ENCODE peak calls at places on chromosomes 5 and 9, in seven cellular contexts. T, M, E, B, L, U and Q are unnamed samples.

GRCh38 chr5:174945853-174946252 is 221.5 kb downstream of the MSX2 start:
- DNase-seq in B (no peak), M (no peak), T (no peak), E (no peak), U (no peak), L (no peak), Q (no peak)

GRCh38 chr9:71911908-71912325 is 478 bp downstream of the C9orf85 start:
- DNase-seq in M (no peak), L (peak), T (no peak), B (no peak), E (no peak), U (peak), Q (no peak)

GRCh38 chr9:133978226-133979123 is 13.6 kb downstream of the VAV2 start:
- DNase-seq in U (no peak), M (no peak), T (no peak), B (no peak), E (no peak), L (no peak), Q (no peak)

GRCh38 chr5:153782589-153783238 is 256.0 kb downstream of the FAM114A2 start:
- DNase-seq in M (no peak), E (peak), U (peak), L (peak), B (no peak), T (no peak), Q (peak)

GRCh38 chr5:154191467-154192261 is 1.1 kb downstream of the GALNT10 start:
- DNase-seq in B (no peak), M (no peak), T (no peak), L (peak), U (peak), E (no peak), Q (no peak)

GRCh38 chr9:106892632-106893031 is 29.7 kb downstream of the ZNF462 start:
- DNase-seq in L (peak), T (peak), E (peak), M (no peak), U (peak), B (peak), Q (peak)

GRCh38 chr9:72442212-72442607 is 77.2 kb upstream of the ZFAND5 start:
- DNase-seq in L (peak), T (no peak), B (peak), E (peak), U (peak), M (no peak), Q (peak)

GRCh38 chr5:102628449-102629175 is 126.5 kb upstream of the PAM start:
- DNase-seq in B (no peak), M (no peak), U (peak), T (no peak), E (no peak), L (peak), Q (peak)

GRCh38 chr5:68182534-68182933 is 33.0 kb upstream of the PIK3R1 start:
- DNase-seq in M (no peak), U (no peak), T (no peak), B (no peak), E (no peak), L (no peak), Q (no peak)

GRCh38 chr5:154358410-154359221 is 87.2 kb upstream of the SAP30L start:
- DNase-seq in L (peak), T (no peak), B (no peak), E (no peak), M (no peak), U (no peak), Q (no peak)

GRCh38 chr9:123419721-123420559 is 63.9 kb downstream of the CRB2 start:
- DNase-seq in E (peak), M (no peak), T (no peak), B (no peak), U (no peak), L (no peak), Q (no peak)

GRCh38 chr9:112505083-112505482 is 18.5 kb downstream of the KIAA1958 start:
- DNase-seq in L (no peak), U (no peak), M (no peak), T (no peak), B (no peak), E (no peak), Q (no peak)

GRCh38 chr5:73022480-73023169 is 66.8 kb downstream of the FCHO2 start:
- DNase-seq in L (no peak), M (no peak), E (no peak), U (peak), B (no peak), T (no peak), Q (no peak)

GRCh38 chr5:73998496-73998895 is 372.5 kb downstream of the ARHGEF28 start:
- DNase-seq in B (no peak), L (peak), E (no peak), U (peak), M (no peak), T (no peak), Q (peak)

GRCh38 chr9:121786543-121786948 is 135.1 kb downstream of the DAB2IP start:
- DNase-seq in B (no peak), L (no peak), M (no peak), T (no peak), U (no peak), E (peak), Q (no peak)

GRCh38 chr5:148107608-148108007 is 43.8 kb downstream of the SPINK5 start:
- DNase-seq in L (no peak), U (no peak), M (peak), T (no peak), E (no peak), B (no peak), Q (no peak)

GRCh38 chr5:69046375-69046957 is 47.3 kb upstream of the SLC30A5 start:
- DNase-seq in L (no peak), M (peak), U (peak), B (no peak), T (no peak), E (no peak), Q (no peak)

GRCh38 chr9:127197861-127198430 is 66.6 kb upstream of the GARNL3 start:
- DNase-seq in M (no peak), B (peak), L (no peak), E (no peak), U (no peak), T (no peak), Q (no peak)

GRCh38 chr9:124475158-124475867 is 25.1 kb downstream of the ADGRD2 start:
- DNase-seq in B (no peak), M (no peak), U (no peak), L (no peak), T (no peak), E (peak), Q (no peak)

GRCh38 chr9:92980085-92980745 is 32.9 kb downstream of the FGD3 start:
- DNase-seq in M (peak), L (no peak), E (no peak), U (no peak), T (no peak), B (no peak), Q (no peak)

GRCh38 chr9:70439991-70440706 is 25.7 kb upstream of the KLF9 start:
- DNase-seq in M (no peak), B (peak), L (peak), T (no peak), U (peak), E (no peak), Q (no peak)

GRCh38 chr9:118128313-118128712 is 424.1 kb downstream of the TLR4 start:
- DNase-seq in U (no peak), L (no peak), B (no peak), E (no peak), M (no peak), T (no peak), Q (no peak)

GRCh38 chr5:165242701-165243100 is 1737.3 kb downstream of the MAT2B start:
- DNase-seq in E (no peak), M (no peak), T (no peak), U (no peak), B (no peak), L (peak), Q (no peak)

GRCh38 chr5:67395790-67396418 is 199.3 kb upstream of the CD180 start:
- DNase-seq in B (no peak), M (no peak), L (no peak), U (no peak), E (no peak), T (no peak), Q (no peak)

DNA sequence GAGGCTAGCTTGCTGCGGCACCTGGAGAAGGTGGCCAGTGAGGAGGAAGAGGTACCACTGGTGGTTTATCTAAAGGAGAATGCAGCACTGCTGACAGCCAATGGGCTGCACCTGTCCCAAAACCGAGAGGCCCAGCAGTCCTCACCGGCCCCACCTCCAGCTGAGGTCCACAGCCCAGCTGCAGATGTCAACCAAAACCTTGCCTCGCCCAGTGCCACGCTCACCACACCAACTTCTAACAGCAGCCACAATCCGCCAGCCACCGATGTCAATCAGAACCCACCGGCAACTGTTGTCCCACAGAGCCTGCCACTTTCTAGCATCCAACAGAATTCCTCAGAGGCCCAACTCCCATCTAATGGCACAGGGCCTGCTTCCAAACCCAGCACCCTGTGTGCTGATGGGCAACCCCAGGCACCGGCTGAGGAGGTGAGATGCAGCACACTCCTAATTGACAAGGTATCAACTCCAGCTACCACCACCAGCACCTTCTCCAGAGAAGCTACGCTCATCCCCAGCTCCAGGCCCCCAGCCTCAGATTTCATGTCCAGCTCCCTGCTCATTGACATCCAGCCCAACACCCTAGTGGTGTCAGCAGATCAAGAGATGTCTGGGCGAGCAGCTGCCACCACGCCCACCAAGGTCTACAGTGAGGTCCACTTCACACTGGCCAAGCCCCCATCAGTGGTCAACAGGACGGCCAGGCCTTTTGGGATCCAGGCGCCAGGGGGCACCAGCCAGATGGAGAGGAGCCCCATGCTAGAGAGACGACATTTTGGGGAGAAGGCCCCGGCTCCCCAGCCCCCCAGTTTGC is 8.0 kb downstream of the SYNPO start:
- DNase-seq in L (no peak), E (no peak), T (no peak), B (no peak), M (no peak), U (no peak), Q (no peak)
- H3K27ac ChIP-seq in L (no peak), E (no peak), T (peak), B (no peak), M (no peak), U (no peak), Q (no peak)

GRCh38 chr5:157184117-157184516 is 3.5 kb downstream of the ITK start:
- DNase-seq in E (no peak), M (no peak), B (no peak), L (no peak), U (no peak), T (no peak), Q (no peak)
- H3K27ac ChIP-seq in E (no peak), M (no peak), B (no peak), L (no peak), U (no peak), T (no peak), Q (no peak)

DNA sequence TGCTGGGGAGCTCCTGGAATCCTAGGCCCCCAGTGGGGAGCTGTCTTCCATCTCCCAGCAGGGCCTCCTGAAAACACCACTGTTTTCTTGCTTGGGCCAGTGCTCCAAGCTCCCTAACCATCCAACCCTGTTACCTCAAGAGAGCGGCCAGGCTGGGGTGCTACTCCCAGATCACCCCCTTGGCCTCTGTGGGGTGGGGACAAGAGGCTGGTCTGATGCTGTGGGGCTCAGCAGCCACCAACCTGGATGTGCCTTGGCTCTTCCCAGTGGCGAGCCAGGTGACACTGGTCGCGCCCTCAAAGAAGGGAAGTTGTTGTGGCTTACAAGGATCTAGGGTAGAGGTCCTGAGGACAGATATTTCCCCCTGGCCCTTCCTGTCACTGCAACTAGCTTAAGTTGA is 49.0 kb downstream of the SECISBP2 start:
- DNase-seq in U (no peak), T (no peak), L (no peak), E (no peak), B (no peak), M (no peak), Q (no peak)
- H3K27ac ChIP-seq in U (no peak), T (no peak), L (no peak), E (no peak), B (no peak), M (no peak), Q (no peak)

GRCh38 chr9:8869812-8870211 is 1070.2 kb upstream of the DMAC1 start:
- DNase-seq in U (no peak), M (no peak), L (no peak), E (no peak), B (no peak), T (no peak), Q (no peak)
- H3K27ac ChIP-seq in U (no peak), M (no peak), L (no peak), E (no peak), B (no peak), T (no peak), Q (no peak)

GRCh38 chr5:58016329-58016728 is 443.6 kb downstream of the PLK2 start:
- DNase-seq in E (no peak), B (no peak), M (no peak), L (peak), U (peak), T (no peak), Q (no peak)
- H3K27ac ChIP-seq in E (peak), B (no peak), M (no peak), L (no peak), U (no peak), T (no peak), Q (no peak)

GRCh38 chr5:178194026-178194425 is 6.9 kb upstream of the GMCL2 start:
- DNase-seq in U (no peak), T (no peak), L (no peak), E (peak), B (no peak), M (no peak), Q (no peak)

GRCh38 chr5:178193251-178193809 is 6.2 kb upstream of the GMCL2 start:
- DNase-seq in M (no peak), B (no peak), T (no peak), L (no peak), U (no peak), E (no peak), Q (no peak)

GRCh38 chr5:178192244-178192643 is 5.1 kb upstream of the GMCL2 start:
- DNase-seq in E (no peak), B (no peak), U (peak), M (no peak), T (no peak), L (no peak), Q (no peak)

GRCh38 chr5:178191661-178192060 is 4.5 kb upstream of the GMCL2 start:
- DNase-seq in M (no peak), U (no peak), T (no peak), L (no peak), B (no peak), E (no peak), Q (no peak)

DNA sequence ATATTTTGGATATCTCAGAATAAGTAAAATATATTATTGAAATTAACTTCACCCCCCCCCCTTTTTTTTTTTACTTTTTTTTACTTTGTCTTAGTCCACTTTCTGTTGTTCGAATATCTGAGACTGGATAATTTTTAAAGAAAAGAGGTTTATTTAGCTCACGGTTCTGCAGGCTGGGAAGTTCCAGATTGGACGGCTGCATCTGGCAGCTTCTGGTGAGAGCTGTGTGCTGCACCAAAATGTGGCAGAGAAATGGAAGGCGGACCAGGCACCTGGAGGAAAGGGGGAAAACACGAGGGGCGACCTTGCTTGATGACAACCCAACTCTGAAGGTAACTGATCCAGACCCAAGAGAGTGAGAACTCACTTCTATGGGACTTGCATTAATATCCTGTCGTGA is 5.6 kb upstream of the GMCL2 start:
- DNase-seq in L (no peak), M (no peak), U (no peak), T (no peak), B (no peak), E (no peak), Q (no peak)
- H3K27ac ChIP-seq in L (no peak), M (no peak), U (no peak), T (no peak), B (no peak), E (no peak), Q (no peak)

DNA sequence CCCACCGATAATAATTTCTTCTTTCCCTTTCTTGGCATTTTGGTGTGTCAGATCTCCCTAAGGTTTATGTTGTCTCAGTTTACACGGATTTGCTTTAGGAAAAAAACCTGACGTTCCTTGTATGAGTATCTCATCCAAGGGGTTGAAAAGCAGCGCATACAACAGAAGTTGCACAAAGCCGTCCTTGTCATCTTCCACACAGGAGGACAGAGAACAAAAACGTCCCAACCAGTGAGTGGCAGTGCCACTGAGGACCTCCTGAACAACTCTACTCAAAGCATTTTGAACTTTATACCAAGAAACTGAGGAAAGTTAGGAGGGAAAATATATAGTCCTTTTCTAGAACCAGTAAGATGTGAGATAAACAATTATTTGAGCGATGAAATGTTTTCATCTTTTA is 547.0 kb downstream of the PDE4D start:
- DNase-seq in L (no peak), M (no peak), U (no peak), B (no peak), T (no peak), E (no peak), Q (no peak)
- H3K27ac ChIP-seq in L (no peak), M (no peak), U (no peak), B (no peak), T (no peak), E (no peak), Q (no peak)

GRCh38 chr5:150619359-150620230 is 20.9 kb upstream of the SYNPO start:
- DNase-seq in L (peak), E (peak), M (no peak), B (peak), T (peak), U (peak), Q (no peak)
- H3K27ac ChIP-seq in L (peak), E (no peak), M (no peak), B (peak), T (peak), U (peak), Q (no peak)